ENCODE peak calls at places on chromosomes 3 and 15, in ten cellular contexts. V is lower lobe of right lung, I is SK-N-SH, H is kidney, P is ovary, G is GM12865, B is lung, O is Peyer's patch, S is BE2C, M is AG04449. T is an unnamed sample.
A peak's percentile ranks its signal among the peaks of the same experiment; 100 is the strongest.

GRCh38 chr3:186307594-186307993 is 54.4 kb downstream of the DGKG start:
- DNase-seq in O (no peak), B (no peak), V (no peak), I (no peak), H (no peak), M (no peak), S (no peak), P (no peak), G (peak; percentile 29), T (no peak)

GRCh38 chr3:157201648-157202278 is 41.8 kb upstream of the CCNL1 start:
- DNase-seq in O (no peak), B (no peak), V (no peak), H (no peak), M (no peak), I (peak; percentile 36), G (peak; percentile 42), P (no peak), S (no peak), T (peak; percentile 17)

GRCh38 chr3:65893631-65894030 is 145.1 kb downstream of the MAGI1 start:
- DNase-seq in S (no peak), O (no peak), I (no peak), V (no peak), B (no peak), H (no peak), G (no peak), M (no peak), P (no peak), T (no peak)

GRCh38 chr15:97425596-97425995 is 534.9 kb upstream of the ARRDC4 start:
- DNase-seq in O (no peak), M (no peak), I (no peak), G (no peak), V (no peak), S (no peak), B (no peak), P (no peak), H (no peak), T (no peak)

GRCh38 chr15:40427188-40427587 is 13.6 kb upstream of the BAHD1 start:
- DNase-seq in G (no peak), I (no peak), M (no peak), O (no peak), B (no peak), S (peak; percentile 66), H (no peak), V (no peak), P (no peak), T (no peak)

GRCh38 chr15:51023499-51023898 is 71.2 kb downstream of the TNFAIP8L3 start:
- DNase-seq in S (no peak), B (no peak), M (no peak), P (no peak), V (no peak), O (no peak), G (no peak), I (no peak), H (no peak), T (no peak)

GRCh38 chr3:9168230-9168629 is 81.2 kb downstream of the SRGAP3 start:
- DNase-seq in M (no peak), P (no peak), H (no peak), S (no peak), O (peak; percentile 71), I (no peak), V (no peak), G (peak; percentile 94), B (no peak), T (no peak)

GRCh38 chr3:149657458-149657795 is 398 bp downstream of the WWTR1 start:
- DNase-seq in V (peak; percentile 57), M (no peak), P (peak; percentile 84), B (peak; percentile 44), G (no peak), S (peak; percentile 9), H (peak; percentile 91), O (peak; percentile 69), I (no peak), T (no peak)

DNA sequence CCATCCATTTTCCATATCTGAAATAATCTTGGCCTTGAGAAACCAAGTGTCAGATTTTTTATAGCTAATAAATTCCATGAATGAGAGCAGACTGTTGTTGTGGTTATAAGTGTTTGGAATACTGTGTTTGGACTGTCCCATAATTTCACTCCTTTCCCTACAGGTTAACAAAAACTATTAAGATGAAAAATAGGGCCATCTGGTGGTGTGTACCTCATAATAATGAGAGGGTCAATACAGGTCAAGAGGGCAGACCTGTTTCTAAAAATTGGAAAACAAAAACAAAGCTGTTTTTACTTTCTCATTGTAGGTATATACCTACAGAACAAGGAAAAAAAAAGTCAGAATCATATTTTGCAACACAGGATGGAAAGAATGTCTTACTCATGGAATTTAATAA is 553.8 kb upstream of the SGO1 start:
- DNase-seq in V (no peak), I (no peak), M (no peak), O (no peak), B (no peak), H (no peak), G (no peak), P (no peak), S (no peak), T (no peak)
- TF ChIP-seq CTCF in V (no peak), I (peak; percentile 37), M (no peak), O (no peak), B (no peak), H (no peak), G (no peak), P (no peak), S (no peak), T (no peak)

GRCh38 chr15:66783327-66784124 is 81.5 kb downstream of the SMAD6 start:
- DNase-seq in H (peak; percentile 35), O (peak; percentile 23), V (no peak), M (no peak), I (no peak), P (no peak), S (no peak), B (no peak), G (no peak), T (no peak)

GRCh38 chr15:66782785-66783184 is 80.7 kb downstream of the SMAD6 start:
- DNase-seq in P (no peak), M (no peak), I (no peak), G (no peak), B (no peak), V (no peak), H (peak; percentile 48), O (peak; percentile 26), S (no peak), T (no peak)

GRCh38 chr15:66785637-66786036 is 83.6 kb downstream of the SMAD6 start:
- DNase-seq in O (no peak), H (peak; percentile 16), S (no peak), B (no peak), P (no peak), M (no peak), I (no peak), G (no peak), V (no peak), T (no peak)

GRCh38 chr15:66786222-66786621 is 84.2 kb downstream of the SMAD6 start:
- DNase-seq in I (no peak), G (no peak), O (no peak), S (no peak), B (no peak), P (no peak), V (no peak), H (peak; percentile 4), M (no peak), T (no peak)

GRCh38 chr15:66784174-66784573 is 82.1 kb downstream of the SMAD6 start:
- DNase-seq in O (no peak), H (peak; percentile 22), B (no peak), I (no peak), S (no peak), G (no peak), V (no peak), P (no peak), M (no peak), T (no peak)
- H3K4me3 ChIP-seq in O (no peak overlapping the region), H (no peak overlapping the region), B (no peak overlapping the region), I (no peak overlapping the region), S (no peak overlapping the region), G (no peak overlapping the region), V (no peak overlapping the region), P (no peak overlapping the region), M (no peak overlapping the region), T (no peak overlapping the region)

GRCh38 chr3:136048068-136048467 is 82.5 kb downstream of the PPP2R3A start:
- DNase-seq in V (no peak), H (no peak), M (no peak), B (no peak), O (no peak), P (no peak), I (no peak), S (no peak), G (no peak), T (no peak)

GRCh38 chr3:136038668-136039067 is 73.1 kb downstream of the PPP2R3A start:
- DNase-seq in O (no peak), G (no peak), I (no peak), B (no peak), M (no peak), H (no peak), S (no peak), V (no peak), P (no peak), T (no peak)

GRCh38 chr3:136044980-136045745 is 79.6 kb downstream of the PPP2R3A start:
- DNase-seq in M (no peak), S (no peak), O (no peak), H (no peak), V (no peak), G (no peak), I (no peak), B (no peak), P (no peak), T (no peak)

DNA sequence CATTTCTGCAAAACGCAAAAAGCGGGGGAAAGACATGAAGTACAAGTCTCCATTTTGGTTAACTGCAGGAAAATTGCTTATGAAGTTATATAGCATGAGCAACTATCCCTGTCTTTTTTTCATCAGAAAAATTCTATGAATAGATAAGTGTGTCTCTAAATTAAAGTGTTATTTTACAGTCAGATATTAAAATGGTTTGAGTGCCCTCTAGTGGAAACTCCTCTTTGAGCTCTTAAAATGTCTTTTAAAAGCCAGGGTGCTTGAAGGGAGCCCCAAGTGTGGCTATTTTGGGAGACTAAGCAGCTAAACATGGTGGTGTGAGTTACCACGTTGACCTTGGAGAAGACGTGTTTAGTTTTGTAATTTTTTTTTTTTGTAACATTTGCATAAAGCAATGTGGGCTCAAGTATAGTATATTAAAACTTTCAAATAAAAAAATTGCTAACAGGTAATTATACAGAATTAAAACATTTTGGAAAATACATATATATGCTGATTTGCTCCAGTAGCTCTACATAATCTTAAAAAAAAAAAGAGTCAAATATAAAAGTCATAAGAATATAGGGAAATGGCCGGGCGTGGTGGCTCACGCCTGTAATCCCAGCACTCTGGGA is 77.2 kb downstream of the PPP2R3A start:
- DNase-seq in B (no peak), V (no peak), G (peak; percentile 52), O (no peak), H (no peak), P (no peak), M (no peak), I (peak; percentile 53), S (no peak), T (peak; percentile 27)
- TF ChIP-seq CTCF in B (no peak), V (peak; percentile 63), G (peak; percentile 36), O (peak; percentile 61), H (peak; percentile 37), P (peak; percentile 29), M (peak; percentile 7), I (peak; percentile 84), S (peak; percentile 65), T (peak; percentile 45)

DNA sequence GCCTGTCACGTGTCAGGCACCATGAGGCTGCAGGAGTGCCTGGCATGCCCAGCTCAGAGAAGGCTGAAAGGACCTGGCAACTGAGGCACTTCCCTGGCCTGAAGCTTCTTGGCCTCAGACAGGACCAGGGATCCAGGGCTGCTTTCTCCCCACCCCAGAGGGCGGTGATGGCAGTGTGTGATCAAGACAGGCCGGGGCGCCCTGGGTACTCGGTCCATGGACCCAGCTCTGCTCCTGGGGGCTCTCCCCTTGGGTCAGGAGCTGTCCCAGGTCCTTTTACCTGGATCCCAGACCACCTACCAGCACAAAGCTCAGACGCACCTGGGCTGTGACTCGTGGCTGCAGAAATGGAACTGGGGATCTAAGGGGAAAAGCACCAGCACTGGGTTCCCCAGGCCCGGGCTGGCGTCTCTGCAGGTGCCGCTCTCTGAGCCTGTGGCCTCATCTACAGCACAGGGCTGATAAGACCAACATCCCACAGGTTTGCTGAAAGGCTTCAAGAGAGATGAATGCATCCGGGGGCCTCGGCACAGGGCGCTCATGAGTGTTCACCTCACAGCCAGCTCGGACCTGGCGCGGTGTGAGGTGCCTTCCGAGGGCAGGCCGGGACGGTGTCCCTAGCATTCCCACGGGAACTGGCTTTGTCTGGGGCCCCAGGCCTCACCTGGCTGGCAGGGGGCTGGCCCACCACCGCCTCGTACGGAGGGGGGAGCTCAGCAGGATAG is 133.8 kb downstream of the NSMCE3 start:
- DNase-seq in H (peak; percentile 54), S (no peak), I (no peak), M (no peak), O (peak; percentile 37), P (no peak), G (no peak), V (peak; percentile 38), B (no peak), T (no peak)
- H3K4me3 ChIP-seq in H (no peak overlapping the region), S (no peak overlapping the region), I (no peak overlapping the region), M (no peak overlapping the region), O (no peak overlapping the region), P (no peak overlapping the region), G (no peak overlapping the region), V (no peak overlapping the region), B (no peak overlapping the region), T (no peak overlapping the region)